ENCODE peak calls at places on chromosomes 1 and 21, in five cellular contexts. J is sigmoid colon, K is adrenal gland, M is ovary, N is tibial nerve. T is an unnamed sample.

GRCh38 chr1:44406761-44407429 is 1.8 kb downstream of the RNF220 start:
- DNase-seq in J (no peak), K (no peak), M (no peak), N (no peak), T (no peak)

GRCh38 chr21:45749974-45750373 is 106.4 kb downstream of the PCBP3 start:
- DNase-seq in J (no peak), K (no peak), M (no peak), N (no peak), T (no peak)

GRCh38 chr21:36255650-36256047 is 64.3 kb upstream of the MORC3 start:
- DNase-seq in J (no peak), K (no peak), M (no peak), N (no peak), T (no peak)

GRCh38 chr1:88291902-88292301 is 392.2 kb upstream of the PKN2 start:
- DNase-seq in J (no peak), K (no peak), M (peak; percentile 31), N (no peak), T (no peak)

GRCh38 chr1:21623411-21623961 is 45.7 kb downstream of the RAP1GAP start:
- DNase-seq in J (no peak), K (no peak), M (no peak), N (no peak), T (peak; percentile 92)

GRCh38 chr1:39738622-39739366 is at the start of gene PPIE:
- DNase-seq in J (peak; percentile 96), K (peak; percentile 96), M (peak; percentile 97), N (peak; percentile 92), T (peak; percentile 94)

GRCh38 chr1:221494670-221495069 is 247.2 kb downstream of the DUSP10 start:
- DNase-seq in J (no peak), K (peak; percentile 24), M (no peak), N (no peak), T (no peak)

GRCh38 chr1:202959276-202959620 is 1.1 kb upstream of the ADIPOR1 start:
- DNase-seq in J (no peak), K (peak; percentile 35), M (no peak), N (no peak), T (no peak)

GRCh38 chr1:205933672-205934618 is 9.3 kb downstream of the SLC26A9 start:
- DNase-seq in J (no peak), K (peak; percentile 50), M (no peak), N (no peak), T (no peak)

GRCh38 chr1:205547932-205548827 is 43.7 kb downstream of the CDK18 start:
- DNase-seq in J (peak; percentile 39), K (no peak), M (no peak), N (no peak), T (no peak)

DNA sequence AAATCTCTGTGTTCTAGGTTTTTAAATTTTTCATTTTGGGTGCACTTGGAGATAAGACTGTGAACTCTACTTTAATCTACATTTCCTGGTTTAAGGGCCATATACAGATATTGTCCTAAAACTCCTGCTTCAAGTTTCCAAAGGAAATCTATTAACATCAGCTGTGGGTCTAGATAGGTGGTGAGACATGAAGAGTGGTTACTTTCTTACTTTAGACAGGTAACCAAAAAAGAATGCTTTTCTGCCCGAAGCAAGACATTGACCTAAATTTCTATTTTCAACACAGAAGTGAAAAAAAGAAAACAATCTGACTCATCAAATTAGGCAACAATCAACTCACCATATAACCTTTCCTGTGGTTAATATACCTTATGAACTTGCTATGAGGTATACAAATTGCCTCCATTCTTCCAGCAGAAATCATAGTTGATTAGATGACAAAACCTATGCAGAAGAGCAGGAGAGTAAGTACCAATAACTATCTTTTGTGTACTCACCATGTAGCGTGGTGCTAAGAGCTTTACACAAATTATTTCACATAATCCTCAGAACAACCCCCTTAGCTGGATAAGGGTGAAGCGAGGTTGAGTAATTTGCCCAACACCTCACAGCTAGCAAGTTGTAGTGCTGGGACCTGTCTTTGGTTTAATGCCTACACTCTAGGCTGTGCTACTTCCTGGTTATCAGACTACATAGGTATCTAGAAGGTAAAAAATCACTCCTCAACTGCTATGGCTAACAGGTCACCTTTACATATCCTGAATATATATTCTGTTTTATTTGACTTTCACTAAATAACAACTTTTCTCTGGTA is 23.4 kb upstream of the PTPN14 start:
- DNase-seq in J (no peak), K (no peak), M (no peak), N (no peak), T (no peak)
- TF ChIP-seq POLR2A in J (no peak), K (no peak), M (no peak), N (no peak), T (no peak)

GRCh38 chr1:36236302-36236701 is 12.1 kb downstream of the THRAP3 start:
- DNase-seq in J (no peak), K (no peak), M (no peak), N (no peak), T (no peak)

GRCh38 chr1:36231191-36231590 is 6.9 kb downstream of the THRAP3 start:
- DNase-seq in J (no peak), K (no peak), M (no peak), N (no peak), T (no peak)

DNA sequence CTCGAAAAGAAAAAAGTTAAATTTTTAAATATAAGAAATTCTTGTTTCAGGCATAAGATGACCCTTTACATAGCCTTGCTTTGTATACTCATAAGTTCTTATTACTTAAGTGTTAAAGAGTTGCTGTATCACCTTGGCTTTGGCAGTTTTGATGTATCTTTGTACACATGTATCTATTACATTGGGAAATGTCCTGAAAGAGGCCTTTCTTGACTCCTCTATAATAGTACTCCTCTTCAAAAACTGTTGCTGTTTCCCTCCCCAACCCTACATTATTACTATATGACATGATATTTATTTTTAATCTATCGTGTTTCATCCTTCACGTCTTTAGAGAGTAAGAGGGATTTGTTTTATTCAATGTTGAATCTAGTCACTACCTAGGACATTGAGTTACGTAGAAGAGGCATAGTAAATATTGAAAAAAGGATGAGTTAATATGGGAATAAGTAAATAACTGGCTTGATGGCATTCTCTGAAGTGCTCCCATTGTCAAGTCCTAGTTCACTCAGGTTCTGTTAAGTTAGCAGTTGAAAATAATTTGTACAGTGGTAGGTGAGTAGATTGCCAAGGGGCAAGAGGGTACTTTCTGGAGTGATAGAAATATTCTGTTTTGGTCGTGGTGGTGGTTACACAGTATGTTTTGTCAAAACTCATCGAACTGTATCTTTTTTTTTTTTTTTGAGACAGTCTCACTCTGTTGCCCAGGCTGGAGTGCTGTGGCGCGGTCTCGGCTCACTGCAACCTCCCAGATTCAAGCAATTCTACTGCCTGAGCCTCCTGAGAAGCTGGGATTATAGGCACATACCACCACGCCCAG is 8.2 kb downstream of the THRAP3 start:
- DNase-seq in J (no peak), K (no peak), M (no peak), N (no peak), T (no peak)
- H3K4me1 ChIP-seq in J (peaks cover 76% of the 10 kb centered on the region), K (peaks cover 58% of the 10 kb centered on the region), M (peaks cover 3% of the 10 kb centered on the region), N (peaks cover 6% of the 10 kb centered on the region), T (no peaks in the 10 kb centered on the region)

GRCh38 chr21:16085436-16085835 is 355.7 kb downstream of the USP25 start:
- DNase-seq in J (no peak), K (no peak), M (no peak), N (no peak), T (no peak)

GRCh38 chr21:16087523-16087922 is 357.7 kb downstream of the USP25 start:
- DNase-seq in J (no peak), K (no peak), M (no peak), N (no peak), T (no peak)

GRCh38 chr21:16084776-16085364 is 355.1 kb downstream of the USP25 start:
- DNase-seq in J (peak; percentile 79), K (peak; percentile 26), M (no peak), N (no peak), T (no peak)

GRCh38 chr21:16086936-16087335 is 357.2 kb downstream of the USP25 start:
- DNase-seq in J (no peak), K (no peak), M (no peak), N (no peak), T (no peak)

GRCh38 chr21:16086121-16086520 is 356.3 kb downstream of the USP25 start:
- DNase-seq in J (no peak), K (no peak), M (no peak), N (no peak), T (no peak)
- TF ChIP-seq POLR2A in J (no peak), K (no peak), M (no peak), N (no peak), T (no peak)

GRCh38 chr1:2548068-2548589 is 8.0 kb upstream of the TNFRSF14 start:
- DNase-seq in J (peak; percentile 91), K (peak; percentile 90), M (peak; percentile 83), N (peak; percentile 72), T (peak; percentile 92)
- H3K4me1 ChIP-seq in J (peaks cover 59% of the 10 kb centered on the region), K (peaks cover 50% of the 10 kb centered on the region), M (peaks cover 21% of the 10 kb centered on the region), N (peaks cover 50% of the 10 kb centered on the region), T (no peaks in the 10 kb centered on the region)